ENCODE peak calls at places on chromosomes 4 and X, in eight cellular contexts. G, E, H, F, U, Y, A and X are unnamed samples. For H3K36me3 and H3K4me1, the result is how much of the 10 kb centered on the place peaks cover.

GRCh38 chr4:8001564-8002355 is 62.1 kb upstream of the AFAP1 start:
- DNase-seq in H (no peak), U (no peak), Y (no peak), G (no peak), F (no peak), A (no peak), E (no peak), X (no peak)

GRCh38 chr4:108181704-108182103 is 13.0 kb upstream of the LEF1 start:
- DNase-seq in F (no peak), E (no peak), U (peak), G (no peak), H (no peak), Y (no peak), A (no peak), X (no peak)

GRCh38 chrX:135740683-135741149 is 27.3 kb downstream of the CT45A3 start:
- DNase-seq in U (peak), E (peak), A (peak), H (no peak), F (peak), G (no peak), Y (peak), X (no peak)

GRCh38 chr4:96916731-96917130 is 1076.8 kb downstream of the PDHA2 start:
- DNase-seq in Y (peak), U (no peak), H (no peak), E (peak), F (no peak), G (no peak), A (no peak), X (no peak)

GRCh38 chr4:118911162-118911791 is 22.6 kb downstream of the SYNPO2 start:
- DNase-seq in Y (no peak), A (no peak), F (no peak), H (no peak), U (no peak), E (no peak), G (no peak), X (no peak)

GRCh38 chr4:83128235-83128929 is 13.9 kb upstream of the PLAC8 start:
- DNase-seq in Y (no peak), G (no peak), A (no peak), H (no peak), E (no peak), U (no peak), F (no peak), X (no peak)

GRCh38 chr4:108762559-108763225 is at the start of gene ETNPPL:
- DNase-seq in H (no peak), F (peak), Y (peak), E (peak), A (no peak), G (no peak), U (no peak), X (no peak)

GRCh38 chr4:69154021-69154420 is 57.7 kb downstream of the UGT2B7 start:
- DNase-seq in U (no peak), E (no peak), Y (no peak), H (no peak), G (no peak), F (no peak), A (no peak), X (no peak)

GRCh38 chr4:47551682-47552081 is 66.6 kb downstream of the ATP10D start:
- DNase-seq in E (no peak), G (no peak), A (no peak), F (no peak), U (no peak), Y (no peak), H (no peak), X (no peak)

GRCh38 chr4:119106036-119107000 is 29.3 kb upstream of the MYOZ2 start:
- DNase-seq in Y (no peak), A (no peak), E (no peak), F (no peak), U (no peak), H (no peak), G (no peak), X (no peak)

GRCh38 chr4:144740316-144740715 is 94.4 kb downstream of the HHIP start:
- DNase-seq in U (no peak), Y (no peak), G (no peak), F (no peak), H (no peak), A (no peak), E (no peak), X (no peak)

GRCh38 chr4:157225096-157225495 is 4.6 kb downstream of the GRIA2 start:
- DNase-seq in Y (no peak), U (no peak), E (no peak), A (no peak), H (no peak), F (no peak), G (no peak), X (no peak)

GRCh38 chr4:8316911-8317351 is 47.4 kb downstream of the HTRA3 start:
- DNase-seq in U (no peak), F (no peak), H (no peak), Y (no peak), A (no peak), G (peak), E (no peak), X (peak)

GRCh38 chr4:153684182-153685073 is at the start of gene TLR2:
- DNase-seq in G (peak), U (no peak), F (peak), E (peak), A (peak), Y (peak), H (peak), X (peak)

GRCh38 chr4:41835321-41835995 is 86.9 kb upstream of the PHOX2B start:
- DNase-seq in F (no peak), U (no peak), A (no peak), Y (no peak), H (no peak), E (no peak), G (no peak), X (no peak)

GRCh38 chrX:143853488-143853887 is 30.4 kb upstream of the UBE2NL start:
- DNase-seq in Y (no peak), U (no peak), G (no peak), A (no peak), E (no peak), H (no peak), F (no peak), X (no peak)

GRCh38 chrX:8849462-8849861 is 48.3 kb upstream of the FAM9A start:
- DNase-seq in H (no peak), G (no peak), Y (no peak), F (no peak), U (no peak), A (no peak), E (no peak), X (no peak)

DNA sequence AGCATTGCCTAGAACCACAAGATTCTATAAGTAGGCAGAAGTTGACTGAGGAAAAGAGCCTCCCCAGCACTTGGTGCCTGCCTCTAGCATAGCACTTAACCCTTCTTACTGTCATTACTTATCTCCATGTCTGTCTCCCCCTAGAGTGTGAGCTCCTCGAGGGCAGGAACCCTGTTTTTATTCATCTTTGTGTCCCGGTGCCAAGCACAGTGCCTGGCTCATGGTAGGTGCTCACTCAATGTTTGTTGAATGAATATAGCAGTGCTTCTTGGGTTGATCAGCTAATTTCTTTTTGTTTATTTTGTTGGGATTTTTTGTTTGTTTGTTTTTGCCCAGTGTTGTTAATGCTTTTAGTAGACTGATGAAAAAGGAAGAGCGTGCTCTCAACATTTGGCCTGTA is 30.3 kb downstream of the KLF3 start:
- DNase-seq in A (no peak), U (no peak), H (no peak), F (no peak), G (no peak), E (no peak), Y (no peak), X (no peak)
- H3K36me3 ChIP-seq in A (half or more), U (under half), H (half or more), F (half or more), G (under half), E (under half), Y (under half), X (half or more)

DNA sequence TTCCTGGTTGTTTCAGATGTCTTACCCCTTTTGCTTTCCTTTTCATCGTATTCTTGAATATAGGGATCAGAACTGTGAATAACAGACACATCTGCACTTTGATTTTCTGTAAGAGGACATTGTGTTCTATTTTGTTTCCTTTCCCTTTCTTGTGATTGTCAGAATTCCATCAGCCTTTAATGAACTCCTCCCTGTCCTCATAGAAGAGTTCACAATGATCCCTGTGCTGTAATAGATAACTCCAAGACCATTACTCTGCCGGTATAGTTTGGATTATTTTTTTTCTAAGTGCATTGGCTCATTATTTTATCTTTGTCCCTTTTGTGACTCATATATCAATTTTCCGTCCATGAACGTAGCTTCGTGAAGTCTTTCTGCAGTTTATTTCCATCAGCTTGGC is 59.7 kb upstream of the PRDM8 start:
- DNase-seq in E (no peak), U (no peak), G (no peak), A (no peak), H (no peak), Y (no peak), F (no peak), X (no peak)
- H3K27ac ChIP-seq in E (no peak), U (no peak), G (no peak), A (no peak), H (no peak), Y (no peak), F (no peak), X (no peak)

DNA sequence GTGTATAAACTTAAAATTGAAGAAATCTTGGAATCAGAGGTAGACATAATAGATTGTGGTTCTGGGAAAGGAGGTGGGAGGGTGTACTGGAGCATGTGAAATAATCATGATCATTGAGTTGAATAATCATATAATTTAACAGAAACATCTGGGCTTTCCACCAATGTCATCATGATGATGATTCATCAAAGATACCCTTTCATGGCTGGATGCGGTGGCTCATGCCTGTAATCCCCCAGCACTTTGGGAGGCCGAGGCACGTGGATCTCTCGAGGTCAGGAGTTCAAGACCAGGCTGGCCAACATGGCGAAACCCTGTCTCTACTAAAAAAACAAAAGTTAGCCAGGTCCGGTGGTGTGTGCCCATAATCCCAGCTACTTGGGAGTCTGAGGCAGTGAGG is 6.7 kb upstream of the RUFY3 start:
- DNase-seq in H (no peak), Y (no peak), A (no peak), G (no peak), F (no peak), E (no peak), U (no peak), X (no peak)
- H3K4me1 ChIP-seq in H (under half), Y (under half), A (under half), G (under half), F (under half), E (under half), U (under half), X (under half)

GRCh38 chr4:39341075-39341725 is 25.0 kb downstream of the RFC1 start:
- DNase-seq in U (no peak), G (no peak), A (no peak), Y (no peak), E (no peak), H (no peak), F (no peak), X (no peak)
- H3K36me3 ChIP-seq in U (half or more), G (under half), A (under half), Y (under half), E (under half), H (under half), F (under half), X (under half)

GRCh38 chr4:5755161-5755560 is 44.2 kb downstream of the EVC start:
- DNase-seq in F (no peak), Y (no peak), U (no peak), G (no peak), H (no peak), E (no peak), A (no peak), X (peak)
- H3K27ac ChIP-seq in F (no peak), Y (no peak), U (no peak), G (no peak), H (no peak), E (no peak), A (no peak), X (no peak)

GRCh38 chr4:142402156-142402555 is 443.9 kb downstream of the INPP4B start:
- DNase-seq in A (no peak), Y (no peak), H (no peak), U (no peak), E (no peak), G (no peak), F (no peak), X (no peak)

GRCh38 chr4:142393127-142393526 is 453.0 kb downstream of the INPP4B start:
- DNase-seq in E (no peak), A (no peak), Y (no peak), H (no peak), U (no peak), G (no peak), F (no peak), X (no peak)

GRCh38 chr4:142396279-142396678 is 449.8 kb downstream of the INPP4B start:
- DNase-seq in E (no peak), H (no peak), G (no peak), Y (no peak), F (no peak), A (no peak), U (no peak), X (no peak)
- H3K4me1 ChIP-seq in E (under half), H (under half), G (under half), Y (under half), F (half or more), A (half or more), U (under half), X (under half)

GRCh38 chr4:11529625-11530201 is 101.0 kb upstream of the HS3ST1 start:
- DNase-seq in F (no peak), G (no peak), U (no peak), E (no peak), Y (no peak), A (no peak), H (no peak), X (no peak)

GRCh38 chr4:11537846-11538245 is 109.2 kb upstream of the HS3ST1 start:
- DNase-seq in E (no peak), H (no peak), Y (no peak), F (no peak), A (no peak), G (no peak), U (no peak), X (no peak)

GRCh38 chr4:11532138-11532537 is 103.4 kb upstream of the HS3ST1 start:
- DNase-seq in A (no peak), U (no peak), E (no peak), G (no peak), Y (no peak), H (no peak), F (no peak), X (no peak)

DNA sequence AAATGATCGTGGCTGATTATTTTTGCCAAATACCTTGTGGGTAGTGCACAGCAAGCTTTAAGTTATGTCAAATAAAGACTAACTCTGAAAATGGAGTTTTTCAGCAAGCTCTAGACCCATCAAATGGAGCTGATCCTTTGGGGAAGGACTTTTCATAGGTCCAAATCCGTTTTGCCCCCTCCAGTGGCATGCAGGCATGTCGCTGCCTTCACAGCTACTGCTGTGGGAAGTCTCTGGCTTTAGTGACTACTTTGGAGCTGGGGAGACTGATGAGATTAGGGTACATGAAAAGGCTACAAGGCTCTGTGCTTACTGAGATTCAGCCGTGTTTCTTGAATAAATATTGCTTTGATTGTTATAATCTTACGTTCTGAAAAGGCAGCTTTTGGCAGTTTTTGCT is 106.6 kb upstream of the HS3ST1 start:
- DNase-seq in F (no peak), H (no peak), A (no peak), E (peak), G (no peak), U (no peak), Y (peak), X (no peak)
- H3K36me3 ChIP-seq in F (under half), H (under half), A (under half), E (under half), G (under half), U (under half), Y (under half), X (under half)